ENCODE peak calls at places on chromosomes 16 and 17, in eight cellular contexts. C is hepatocyte, E is tibial artery, J is SK-N-SH, A is IMR-90, L is AG04449, B is fibroblast of lung, Y is GM10248. X is an unnamed sample.

GRCh38 chr17:3025421-3026124 is 37.8 kb downstream of the OR1D5 start:
- DNase-seq in C (no peak), E (peak; percentile 8), J (no peak), A (no peak), L (no peak), B (no peak), Y (no peak), X (peak; percentile 12)

GRCh38 chr16:13866073-13866472 is 53.9 kb upstream of the ERCC4 start:
- DNase-seq in C (peak; percentile 90), E (peak; percentile 49), J (peak; percentile 32), A (peak; percentile 73), L (peak; percentile 12), B (peak; percentile 64), Y (peak; percentile 44), X (no peak)

GRCh38 chr17:83133302-83134121 is 54.1 kb downstream of the METRNL start:
- DNase-seq in C (no peak), E (no peak), J (peak; percentile 67), A (no peak), L (no peak), B (no peak), Y (no peak), X (no peak)

GRCh38 chr17:1083451-1084187 is 86.7 kb downstream of the TIMM22 start:
- DNase-seq in C (no peak), E (no peak), J (no peak), A (no peak), L (no peak), B (peak; percentile 62), Y (no peak), X (no peak)

GRCh38 chr17:37833237-37833859 is 88.5 kb upstream of the HNF1B start:
- DNase-seq in C (no peak), E (no peak), J (no peak), A (no peak), L (no peak), B (peak; percentile 13), Y (peak; percentile 62), X (no peak)

GRCh38 chr17:7767425-7768021 is 50.0 kb downstream of the DNAH2 start:
- DNase-seq in C (no peak), E (no peak), J (no peak), A (peak; percentile 47), L (no peak), B (peak; percentile 59), Y (no peak), X (no peak)

GRCh38 chr17:41621916-41622315 is 2.5 kb downstream of the KRT17 start:
- DNase-seq in C (no peak), E (no peak), J (no peak), A (no peak), L (no peak), B (no peak), Y (no peak), X (no peak)

GRCh38 chr16:86784267-86784626 is 205.9 kb downstream of the FOXL1 start:
- DNase-seq in C (no peak), E (no peak), J (no peak), A (no peak), L (no peak), B (no peak), Y (no peak), X (no peak)

GRCh38 chr16:77585852-77586251 is 136.5 kb upstream of the NUDT7 start:
- DNase-seq in C (no peak), E (no peak), J (no peak), A (peak; percentile 19), L (no peak), B (peak; percentile 90), Y (no peak), X (no peak)

GRCh38 chr17:82302991-82303943 is 14.1 kb downstream of the CD7 start:
- DNase-seq in C (no peak), E (no peak), J (peak; percentile 42), A (no peak), L (no peak), B (no peak), Y (no peak), X (no peak)

GRCh38 chr17:66952681-66953638 is 11.5 kb upstream of the CACNG4 start:
- DNase-seq in C (no peak), E (no peak), J (peak; percentile 80), A (no peak), L (no peak), B (no peak), Y (no peak), X (no peak)

GRCh38 chr16:1331712-1332617 is 1.5 kb upstream of the BAIAP3 start:
- DNase-seq in C (peak; percentile 89), E (no peak), J (peak; percentile 73), A (peak; percentile 30), L (no peak), B (peak; percentile 25), Y (peak; percentile 88), X (peak; percentile 67)

GRCh38 chr17:52465407-52465806 is 306.9 kb upstream of the CA10 start:
- DNase-seq in C (no peak), E (no peak), J (no peak), A (no peak), L (no peak), B (no peak), Y (no peak), X (no peak)

GRCh38 chr17:52470553-52470952 is 312.0 kb upstream of the CA10 start:
- DNase-seq in C (no peak), E (no peak), J (no peak), A (no peak), L (no peak), B (no peak), Y (no peak), X (no peak)
- TF ChIP-seq CTCF in C (peak; percentile 15), E (no peak), J (no peak), A (no peak), L (no peak), B (no peak), Y (no peak), X (no peak)

GRCh38 chr16:47666434-47666833 is 205.3 kb downstream of the PHKB start:
- DNase-seq in C (no peak), E (no peak), J (no peak), A (no peak), L (no peak), B (no peak), Y (no peak), X (no peak)

GRCh38 chr16:47657977-47658376 is 196.8 kb downstream of the PHKB start:
- DNase-seq in C (no peak), E (no peak), J (no peak), A (no peak), L (no peak), B (no peak), Y (no peak), X (no peak)

GRCh38 chr16:47657032-47657431 is 195.9 kb downstream of the PHKB start:
- DNase-seq in C (no peak), E (no peak), J (no peak), A (no peak), L (no peak), B (no peak), Y (no peak), X (no peak)

GRCh38 chr16:47664653-47665325 is 203.7 kb downstream of the PHKB start:
- DNase-seq in C (peak; percentile 23), E (no peak), J (no peak), A (peak; percentile 11), L (no peak), B (no peak), Y (peak; percentile 10), X (no peak)

GRCh38 chr16:47660540-47660939 is 199.4 kb downstream of the PHKB start:
- DNase-seq in C (no peak), E (no peak), J (no peak), A (no peak), L (no peak), B (no peak), Y (no peak), X (no peak)
- TF ChIP-seq CTCF in C (no peak), E (no peak), J (no peak), A (no peak), L (no peak), B (no peak), Y (no peak), X (no peak)

GRCh38 chr16:89410794-89411309 is 79.5 kb downstream of the ANKRD11 start:
- DNase-seq in C (peak; percentile 72), E (peak; percentile 75), J (peak; percentile 86), A (peak; percentile 86), L (peak; percentile 55), B (peak; percentile 89), Y (no peak), X (no peak)
- TF ChIP-seq CTCF in C (no peak), E (peak; percentile 25), J (peak; percentile 12), A (no peak), L (peak; percentile 49), B (peak; percentile 23), Y (no peak), X (no peak)

GRCh38 chr17:49364119-49364518 is 2.1 kb upstream of the ZNF652 start:
- DNase-seq in C (no peak), E (no peak), J (no peak), A (no peak), L (no peak), B (no peak), Y (no peak), X (no peak)

GRCh38 chr17:49362723-49363117 is 670 bp upstream of the ZNF652 start:
- DNase-seq in C (peak; percentile 11), E (no peak), J (no peak), A (no peak), L (no peak), B (peak; percentile 11), Y (no peak), X (no peak)

GRCh38 chr17:49363251-49363650 is 1.2 kb upstream of the ZNF652 start:
- DNase-seq in C (no peak), E (no peak), J (no peak), A (no peak), L (no peak), B (no peak), Y (no peak), X (no peak)

GRCh38 chr17:49369089-49369488 is 7.0 kb upstream of the ZNF652 start:
- DNase-seq in C (no peak), E (no peak), J (no peak), A (no peak), L (no peak), B (no peak), Y (no peak), X (no peak)

DNA sequence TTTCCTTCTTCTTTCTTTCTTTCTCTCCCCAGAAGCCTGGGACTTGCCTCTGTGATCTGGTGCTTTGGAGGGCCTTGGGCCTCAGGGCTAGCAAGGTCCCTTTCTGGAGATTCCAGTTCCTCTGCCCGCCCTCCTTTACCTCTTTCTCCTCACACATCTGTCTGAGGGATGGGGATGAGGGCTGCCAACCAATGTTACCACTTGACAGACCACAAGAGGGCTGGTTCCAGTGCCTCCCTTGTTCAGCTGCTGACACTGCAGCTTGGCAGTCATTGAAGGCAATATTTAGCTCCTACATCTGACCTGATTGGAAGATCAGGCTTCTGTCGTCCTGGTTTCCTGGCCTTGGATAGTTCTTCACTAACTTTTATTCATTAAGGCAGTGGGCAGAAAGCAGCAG is 3.6 kb upstream of the ZNF652 start:
- DNase-seq in C (peak; percentile 30), E (no peak), J (peak; percentile 57), A (no peak), L (no peak), B (no peak), Y (no peak), X (peak; percentile 41)
- TF ChIP-seq CTCF in C (no peak), E (no peak), J (peak; percentile 37), A (peak; percentile 14), L (no peak), B (peak; percentile 29), Y (no peak), X (no peak)